ENCODE peak calls at places on chromosomes 7 and 10, in five cellular contexts. N is neuronal stem cell, Q is IMR-90, U is mesenchymal stem cell, J is H1. C is an unnamed sample.

GRCh38 chr10:116744163-116744788 is 1.9 kb upstream of the HSPA12A start:
- DNase-seq in N (no peak), Q (no peak), U (no peak), J (no peak), C (no peak)

GRCh38 chr10:48448796-48449195 is 142.3 kb downstream of the MAPK8 start:
- DNase-seq in N (no peak), Q (peak; percentile 80), U (peak; percentile 62), J (peak; percentile 35), C (no peak)

GRCh38 chr7:101707587-101707986 is 78.5 kb upstream of the MYL10 start:
- DNase-seq in N (no peak), Q (no peak), U (no peak), J (no peak), C (no peak)

GRCh38 chr7:94395141-94396041 is 696 bp downstream of the COL1A2 start:
- DNase-seq in N (peak; percentile 78), Q (peak; percentile 90), U (peak; percentile 91), J (peak; percentile 55), C (peak; percentile 47)

GRCh38 chr10:114306116-114306973 is 67.3 kb downstream of the VWA2 start:
- DNase-seq in N (no peak), Q (peak; percentile 94), U (peak; percentile 98), J (no peak), C (peak; percentile 86)

GRCh38 chr10:113565364-113565763 is 12.5 kb downstream of the HABP2 start:
- DNase-seq in N (no peak), Q (no peak), U (no peak), J (no peak), C (no peak)

GRCh38 chr10:103554488-103555320 is 61.2 kb downstream of the NEURL1 start:
- DNase-seq in N (peak; percentile 48), Q (peak; percentile 80), U (peak; percentile 83), J (peak; percentile 64), C (peak; percentile 56)

GRCh38 chr7:99404235-99404976 is 4.0 kb downstream of the PDAP1 start:
- DNase-seq in N (no peak), Q (peak; percentile 59), U (peak; percentile 37), J (no peak), C (peak; percentile 48)

GRCh38 chr10:119080521-119081259 is at the start of gene EIF3A:
- DNase-seq in N (peak; percentile 89), Q (peak; percentile 90), U (peak; percentile 93), J (peak; percentile 94), C (peak; percentile 90)

GRCh38 chr10:30788307-30788706 is 158.8 kb upstream of the LYZL2 start:
- DNase-seq in N (no peak), Q (peak; percentile 70), U (peak; percentile 24), J (no peak), C (no peak)

GRCh38 chr7:156781972-156782371 is 111.0 kb downstream of the LMBR1 start:
- DNase-seq in N (no peak), Q (no peak), U (no peak), J (no peak), C (no peak)

GRCh38 chr7:27210441-27211083 is 10.7 kb upstream of the HOXA13 start:
- DNase-seq in N (no peak), Q (peak; percentile 32), U (peak; percentile 45), J (peak; percentile 86), C (no peak)

GRCh38 chr7:105202561-105203130 is 186.1 kb downstream of the SRPK2 start:
- DNase-seq in N (no peak), Q (peak; percentile 33), U (peak; percentile 52), J (no peak), C (no peak)

GRCh38 chr10:50416181-50416824 is 165.0 kb upstream of the ASAH2 start:
- DNase-seq in N (no peak), Q (peak; percentile 24), U (no peak), J (no peak), C (peak; percentile 37)

GRCh38 chr7:38428040-38428439 is 154.6 kb upstream of the TARP start:
- DNase-seq in N (no peak), Q (peak; percentile 31), U (no peak), J (no peak), C (no peak)

GRCh38 chr10:92082583-92083280 is 159.2 kb downstream of the BTAF1 start:
- DNase-seq in N (no peak), Q (peak; percentile 54), U (peak; percentile 40), J (no peak), C (peak; percentile 91)

GRCh38 chr10:110181911-110182310 is 25.5 kb upstream of the MXI1 start:
- DNase-seq in N (no peak), Q (no peak), U (no peak), J (no peak), C (peak; percentile 66)

GRCh38 chr7:117673367-117673766 is 193.5 kb downstream of the CFTR start:
- DNase-seq in N (peak; percentile 61), Q (no peak), U (peak; percentile 30), J (peak; percentile 69), C (peak; percentile 9)

GRCh38 chr10:124683816-124684215 is 60.4 kb downstream of the FAM53B start:
- DNase-seq in N (no peak), Q (no peak), U (no peak), J (no peak), C (no peak)

GRCh38 chr10:63343476-63343875 is 122.3 kb downstream of the JMJD1C start:
- DNase-seq in N (no peak), Q (no peak), U (no peak), J (no peak), C (peak; percentile 14)

GRCh38 chr7:40948239-40948638 is 754.7 kb downstream of the INHBA start:
- DNase-seq in N (no peak), Q (peak; percentile 25), U (peak; percentile 10), J (no peak), C (no peak)

GRCh38 chr10:29714096-29714874 is 79.5 kb upstream of the SVIL start:
- DNase-seq in N (no peak), Q (peak; percentile 93), U (peak; percentile 93), J (no peak), C (peak; percentile 64)

GRCh38 chr10:85967594-85967993 is 399.0 kb downstream of the GRID1 start:
- DNase-seq in N (no peak), Q (no peak), U (no peak), J (no peak), C (peak; percentile 68)

GRCh38 chr7:92135100-92135429 is 788 bp upstream of the CYP51A1 start:
- DNase-seq in N (no peak), Q (no peak), U (no peak), J (no peak), C (no peak)

GRCh38 chr7:76269895-76270294 is 32.6 kb upstream of the HSPB1 start:
- DNase-seq in N (no peak), Q (no peak), U (no peak), J (no peak), C (no peak)

GRCh38 chr7:36875794-36876193 is 151.5 kb upstream of the AOAH start:
- DNase-seq in N (peak; percentile 21), Q (no peak), U (no peak), J (peak; percentile 50), C (no peak)

GRCh38 chr10:1187151-1187854 is 131.1 kb downstream of the WDR37 start:
- DNase-seq in N (no peak), Q (no peak), U (no peak), J (no peak), C (no peak)

GRCh38 chr7:4939971-4940720 is 18.8 kb downstream of the MMD2 start:
- DNase-seq in N (no peak), Q (no peak), U (no peak), J (no peak), C (no peak)

GRCh38 chr10:94219829-94220228 is 142.9 kb downstream of the NOC3L start:
- DNase-seq in N (no peak), Q (peak; percentile 69), U (no peak), J (no peak), C (no peak)

GRCh38 chr7:15780271-15780670 is 93.8 kb upstream of the MEOX2 start:
- DNase-seq in N (no peak), Q (peak; percentile 10), U (peak; percentile 92), J (no peak), C (peak; percentile 73)

GRCh38 chr7:113281223-113281622 is 162.9 kb upstream of the SMIM30 start:
- DNase-seq in N (no peak), Q (no peak), U (no peak), J (no peak), C (no peak)

GRCh38 chr7:159128767-159129166 is 15.9 kb downstream of the VIPR2 start:
- DNase-seq in N (no peak), Q (no peak), U (no peak), J (no peak), C (no peak)

GRCh38 chr10:15591937-15592336 is 127.8 kb downstream of the ITGA8 start:
- DNase-seq in N (no peak), Q (no peak), U (no peak), J (no peak), C (no peak)

GRCh38 chr10:57102234-57102633 is 741.2 kb upstream of the ZWINT start:
- DNase-seq in N (no peak), Q (no peak), U (no peak), J (no peak), C (no peak)
- H3K4me3 ChIP-seq in N (no peak overlapping the region), Q (no peak overlapping the region), U (no peak overlapping the region), J (no peak overlapping the region), C (no peak overlapping the region)

DNA sequence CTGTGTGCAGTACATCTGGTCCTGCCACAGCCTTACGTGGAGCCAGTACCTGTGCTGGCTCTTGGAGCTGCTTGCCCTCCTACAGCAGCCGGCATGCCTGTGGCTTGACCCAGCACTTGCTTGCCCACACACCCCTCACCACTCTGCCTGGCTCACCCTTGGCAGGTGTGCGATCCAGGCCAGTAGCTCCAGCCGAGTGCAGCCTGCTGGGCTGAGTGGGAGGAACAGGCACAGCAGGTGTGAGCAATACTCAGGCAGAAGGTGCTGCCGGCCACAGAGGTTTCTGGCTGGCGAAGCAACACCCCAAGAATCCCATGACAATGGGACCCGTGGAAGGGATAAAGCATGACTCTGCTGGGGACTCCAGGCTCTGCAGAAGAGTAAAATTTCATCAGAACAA is 173.5 kb upstream of the ADCY1 start:
- DNase-seq in N (no peak), Q (no peak), U (no peak), J (no peak), C (no peak)
- H3K14ac ChIP-seq in N (peak overlapping the region; percentile 64), Q (no peak overlapping the region), U (no peak overlapping the region), J (no peak overlapping the region), C (no peak overlapping the region)

GRCh38 chr10:101293007-101293723 is 60.8 kb upstream of the BTRC start:
- DNase-seq in N (no peak), Q (no peak), U (no peak), J (peak; percentile 65), C (no peak)

GRCh38 chr10:101292194-101293006 is 61.6 kb upstream of the BTRC start:
- DNase-seq in N (no peak), Q (no peak), U (peak; percentile 14), J (peak; percentile 65), C (peak; percentile 4)

GRCh38 chr10:101294109-101294508 is 59.9 kb upstream of the BTRC start:
- DNase-seq in N (no peak), Q (no peak), U (no peak), J (no peak), C (no peak)

GRCh38 chr10:101297901-101298451 is 56.0 kb upstream of the BTRC start:
- DNase-seq in N (peak; percentile 74), Q (peak; percentile 39), U (peak; percentile 36), J (peak; percentile 96), C (peak; percentile 67)

DNA sequence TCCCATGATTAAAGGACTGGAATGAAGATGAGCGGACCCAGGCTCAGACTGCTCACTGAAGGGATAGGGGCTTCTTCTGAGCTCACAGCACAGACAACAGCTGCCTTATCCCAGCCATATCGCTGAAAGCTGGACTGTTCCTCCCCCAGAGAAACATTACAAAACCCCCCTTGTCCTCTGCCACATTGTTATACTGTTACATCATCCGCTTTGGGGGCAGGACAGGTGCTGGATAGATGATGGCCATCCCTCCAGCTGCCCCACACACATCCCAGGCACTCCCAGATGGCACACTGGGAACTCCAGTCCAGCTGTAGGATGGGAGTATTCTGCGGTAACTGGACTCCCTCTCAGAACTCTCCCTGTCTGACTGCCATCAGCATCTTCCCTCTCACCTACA is 58.7 kb upstream of the BTRC start:
- DNase-seq in N (no peak), Q (no peak), U (no peak), J (no peak), C (no peak)
- H3K9ac ChIP-seq in N (no peak overlapping the region), Q (no peak overlapping the region), U (no peak overlapping the region), J (no peak overlapping the region), C (no peak overlapping the region)

GRCh38 chr7:140649566-140650205 is 9.1 kb upstream of the DENND2A start:
- DNase-seq in N (no peak), Q (peak; percentile 66), U (no peak), J (no peak), C (no peak)
- H3K4me3 ChIP-seq in N (no peak overlapping the region), Q (no peak overlapping the region), U (no peak overlapping the region), J (no peak overlapping the region), C (no peak overlapping the region)

C was measured in trophoblast cell.